ENCODE peak calls at places on chromosomes 7 and 10, in ten cellular contexts. L is dorsolateral prefrontal cortex; N is PC-3; R is neural progenitor cell; C is body of pancreas; E is CD4-positive, CD25-positive, alpha-beta regulatory T cell; M is psoas muscle; J is heart left ventricle; U is pancreas; H is upper lobe of right lung. Y is an unnamed sample. For H3K27me3, the result is how much of the 10 kb centered on the place peaks cover.

GRCh38 chr10:118808601-118809371 is 54.0 kb upstream of the CACUL1 start:
- DNase-seq in L (no peak), N (no peak), R (no peak), C (no peak), E (no peak), M (no peak), J (no peak), U (no peak), H (peak), Y (no peak)

GRCh38 chr7:27202018-27202740 is 2.3 kb upstream of the HOXA13 start:
- DNase-seq in L (no peak), N (peak), R (no peak), C (no peak), E (no peak), M (no peak), J (no peak), U (no peak), H (no peak), Y (peak)

GRCh38 chr7:1537631-1538412 is 7.3 kb downstream of the MAFK start:
- DNase-seq in L (peak), N (peak), R (peak), C (peak), E (no peak), M (peak), J (peak), U (peak), H (peak), Y (peak)

GRCh38 chr7:1713502-1714484 is 43.7 kb downstream of the ELFN1 start:
- DNase-seq in L (no peak), N (no peak), R (peak), C (peak), E (no peak), M (no peak), J (peak), U (peak), H (no peak), Y (peak)

GRCh38 chr10:112517381-112517976 is 70.5 kb downstream of the VTI1A start:
- DNase-seq in L (no peak), N (peak), R (no peak), C (no peak), E (no peak), M (no peak), J (no peak), U (no peak), H (no peak), Y (no peak)

GRCh38 chr10:14670551-14671240 is 104.0 kb downstream of the FAM107B start:
- DNase-seq in L (no peak), N (peak), R (no peak), C (no peak), E (no peak), M (no peak), J (no peak), U (no peak), H (no peak), Y (no peak)

GRCh38 chr7:8254667-8255066 is 7.3 kb downstream of the ICA1 start:
- DNase-seq in L (no peak), N (peak), R (no peak), C (peak), E (no peak), M (no peak), J (no peak), U (peak), H (no peak), Y (no peak)

GRCh38 chr7:34135924-34136323 is 230.6 kb downstream of the BMPER start:
- DNase-seq in L (no peak), N (no peak), R (no peak), C (no peak), E (no peak), M (no peak), J (no peak), U (no peak), H (no peak), Y (no peak)

GRCh38 chr7:100892364-100893317 is 3.0 kb downstream of the ACHE start:
- DNase-seq in L (no peak), N (no peak), R (no peak), C (no peak), E (no peak), M (no peak), J (peak), U (no peak), H (no peak), Y (peak)
- H3K27me3 ChIP-seq in L (under half), N (under half), R (under half), C (under half), E (under half), M (under half), J (under half), U (under half), H (under half), Y (under half)

DNA sequence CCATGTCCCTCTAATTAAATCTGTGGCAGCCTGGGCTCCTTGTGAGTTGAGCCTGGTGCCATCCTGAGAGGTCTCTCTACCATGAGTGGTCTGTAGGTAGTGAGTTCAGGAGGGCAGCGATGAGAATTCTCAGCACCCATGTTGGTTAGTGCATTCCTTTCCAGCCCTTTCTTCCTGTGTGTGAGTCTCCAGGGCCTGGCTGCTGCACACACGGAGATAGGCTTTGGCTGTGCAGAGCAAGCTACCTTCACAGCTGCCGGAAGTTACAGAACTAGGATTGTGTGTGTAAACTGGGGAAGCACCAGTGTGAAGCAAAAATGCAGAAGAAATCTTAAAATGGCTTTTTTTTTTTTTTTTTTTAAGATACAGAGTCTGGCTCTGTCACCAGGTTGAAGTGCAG is 358.6 kb downstream of the PAXIP1 start:
- DNase-seq in L (no peak), N (no peak), R (no peak), C (no peak), E (no peak), M (no peak), J (no peak), U (no peak), H (no peak), Y (no peak)
- H3K27me3 ChIP-seq in L (under half), N (under half), R (under half), C (under half), E (under half), M (under half), J (under half), U (under half), H (under half), Y (under half)

GRCh38 chr7:69599211-69599878 is 1.1 kb downstream of the AUTS2 start:
- DNase-seq in L (no peak), N (no peak), R (peak), C (no peak), E (no peak), M (peak), J (peak), U (no peak), H (peak), Y (peak)
- H3K27me3 ChIP-seq in L (under half), N (under half), R (half or more), C (under half), E (under half), M (under half), J (under half), U (under half), H (under half), Y (half or more)

GRCh38 chr10:132835848-132836233 is 49.9 kb upstream of the NKX6-2 start:
- DNase-seq in L (no peak), N (no peak), R (no peak), C (no peak), E (no peak), M (no peak), J (no peak), U (no peak), H (no peak), Y (peak)

GRCh38 chr10:132834891-132835847 is 49.2 kb upstream of the NKX6-2 start:
- DNase-seq in L (no peak), N (no peak), R (no peak), C (no peak), E (no peak), M (no peak), J (no peak), U (no peak), H (no peak), Y (peak)

GRCh38 chr10:132837905-132838304 is 52.0 kb upstream of the NKX6-2 start:
- DNase-seq in L (no peak), N (no peak), R (no peak), C (no peak), E (no peak), M (no peak), J (no peak), U (no peak), H (peak), Y (peak)

GRCh38 chr10:132836832-132837540 is 51.0 kb upstream of the NKX6-2 start:
- DNase-seq in L (no peak), N (peak), R (peak), C (peak), E (peak), M (no peak), J (no peak), U (no peak), H (peak), Y (peak)

DNA sequence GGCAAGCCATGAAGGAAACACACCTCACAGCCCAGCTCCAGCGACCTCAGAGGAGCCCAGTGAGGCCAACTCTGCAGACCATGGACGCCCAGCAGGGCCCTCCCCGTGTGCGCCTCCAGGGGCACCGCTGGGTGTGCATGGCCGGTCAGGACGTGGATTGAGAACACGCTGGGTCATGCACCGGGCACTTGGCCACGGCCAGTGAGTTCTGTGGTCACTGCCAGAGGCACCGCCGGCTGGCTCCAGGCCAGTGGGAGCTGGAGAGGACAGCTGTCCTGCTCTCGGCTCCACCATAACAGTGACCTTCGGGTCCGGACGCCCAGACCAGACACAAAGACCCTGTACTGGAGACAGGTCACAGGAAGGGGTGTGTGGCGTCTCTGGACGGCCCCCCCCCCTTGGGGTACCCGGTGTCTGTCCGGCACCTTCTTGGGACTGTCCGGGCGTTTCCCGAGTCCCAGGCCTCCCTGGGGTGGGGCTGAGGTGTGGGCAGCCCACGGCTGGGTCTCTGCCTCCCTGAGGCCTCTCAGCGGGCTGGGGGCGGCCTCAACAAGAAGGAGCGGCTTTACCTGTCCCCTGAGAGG is 50.4 kb upstream of the NKX6-2 start:
- DNase-seq in L (peak), N (peak), R (no peak), C (peak), E (no peak), M (peak), J (peak), U (no peak), H (no peak), Y (peak)
- H3K27me3 ChIP-seq in L (under half), N (under half), R (under half), C (under half), E (under half), M (under half), J (under half), U (under half), H (under half), Y (under half)